ENCODE peak calls at places on chromosome 7, in nine cellular contexts. P, Q, K, A, N, Y, R, B and C are unnamed samples. For H3K4me1, the result is how much of the 10 kb centered on the place peaks cover.

GRCh38 chr7:84190016-84190705 is 4.4 kb downstream of the SEMA3A start:
- DNase-seq in Y (no peak), R (no peak), A (no peak), B (no peak), P (no peak), Q (no peak), K (no peak), N (no peak), C (no peak)

GRCh38 chr7:141563956-141564623 is 12.9 kb downstream of the AGK start:
- DNase-seq in Q (peak), K (no peak), Y (no peak), N (no peak), R (no peak), B (no peak), P (no peak), A (no peak), C (no peak)

GRCh38 chr7:23468721-23469149 is 1.6 kb downstream of the IGF2BP3 start:
- DNase-seq in A (no peak), K (no peak), R (no peak), P (no peak), B (no peak), N (no peak), Q (peak), Y (peak), C (no peak)

GRCh38 chr7:84251183-84251845 is 56.7 kb upstream of the SEMA3A start:
- DNase-seq in N (no peak), Q (no peak), K (no peak), R (no peak), B (no peak), Y (no peak), A (no peak), P (no peak), C (no peak)

GRCh38 chr7:48173983-48174382 is 2.7 kb downstream of the ABCA13 start:
- DNase-seq in N (no peak), B (no peak), K (no peak), Q (no peak), Y (no peak), R (no peak), P (no peak), A (no peak), C (no peak)

GRCh38 chr7:55570939-55571338 is 1.4 kb downstream of the VOPP1 start:
- DNase-seq in Q (no peak), R (no peak), N (no peak), Y (no peak), P (no peak), K (no peak), B (no peak), A (no peak), C (no peak)

GRCh38 chr7:148135106-148135505 is 455.5 kb upstream of the C7orf33 start:
- DNase-seq in A (no peak), K (no peak), Q (no peak), R (no peak), P (no peak), N (no peak), Y (no peak), B (no peak), C (no peak)

GRCh38 chr7:143900230-143900766 is 1.7 kb downstream of the TCAF1 start:
- DNase-seq in K (no peak), Y (peak), A (no peak), R (no peak), N (no peak), Q (peak), P (no peak), B (no peak), C (no peak)

GRCh38 chr7:64768824-64769223 is 25.4 kb upstream of the ZNF138 start:
- DNase-seq in A (no peak), Y (no peak), K (no peak), B (no peak), R (no peak), Q (no peak), P (no peak), N (no peak), C (no peak)

GRCh38 chr7:30552330-30552729 is 42.3 kb upstream of the GARS1 start:
- DNase-seq in P (no peak), R (no peak), Y (no peak), K (no peak), Q (no peak), A (no peak), B (no peak), N (no peak), C (no peak)

GRCh38 chr7:17371656-17372524 is 73.4 kb downstream of the AHR start:
- DNase-seq in B (peak), P (no peak), A (no peak), R (no peak), K (peak), Q (no peak), N (no peak), Y (peak), C (no peak)

GRCh38 chr7:128804472-128804871 is 12.7 kb downstream of the CCDC136 start:
- DNase-seq in A (no peak), Y (no peak), K (no peak), Q (peak), P (no peak), R (no peak), B (no peak), N (no peak), C (no peak)

GRCh38 chr7:11077816-11078215 is 104.1 kb downstream of the PHF14 start:
- DNase-seq in N (no peak), Y (no peak), R (no peak), A (no peak), P (no peak), B (no peak), Q (no peak), K (no peak), C (no peak)

GRCh38 chr7:38187794-38188472 is 9.9 kb downstream of the STARD3NL start:
- DNase-seq in P (no peak), B (no peak), Y (no peak), K (no peak), N (no peak), R (no peak), A (no peak), Q (no peak), C (no peak)

GRCh38 chr7:121286742-121287699 is 41.8 kb upstream of the WNT16 start:
- DNase-seq in N (no peak), B (no peak), P (no peak), R (no peak), Y (no peak), Q (no peak), K (no peak), A (no peak), C (no peak)

GRCh38 chr7:141304291-141304690 is 230.4 kb downstream of the TMEM178B start:
- DNase-seq in Q (no peak), K (no peak), N (no peak), A (no peak), B (no peak), P (no peak), R (no peak), Y (no peak), C (no peak)

GRCh38 chr7:79317728-79318127 is 135.7 kb downstream of the MAGI2 start:
- DNase-seq in K (no peak), A (no peak), R (no peak), B (peak), Q (peak), P (no peak), N (no peak), Y (peak), C (no peak)

GRCh38 chr7:72490301-72490700 is 78.2 kb upstream of the CALN1 start:
- DNase-seq in Y (no peak), A (no peak), P (no peak), B (no peak), R (no peak), Q (no peak), K (no peak), N (no peak), C (no peak)

GRCh38 chr7:127844707-127845331 is 186.4 kb downstream of the LRRC4 start:
- DNase-seq in N (no peak), B (no peak), A (peak), Y (peak), Q (no peak), K (peak), P (peak), R (no peak), C (peak)

GRCh38 chr7:98232276-98232585 is 19.8 kb downstream of the TECPR1 start:
- DNase-seq in N (no peak), Q (no peak), P (no peak), A (no peak), B (no peak), K (no peak), Y (no peak), R (no peak), C (no peak)

GRCh38 chr7:155459867-155460461 is 2.0 kb downstream of the EN2 start:
- DNase-seq in R (no peak), N (no peak), Q (peak), A (no peak), K (no peak), Y (no peak), P (no peak), B (no peak), C (no peak)

GRCh38 chr7:120033114-120033513 is 239.9 kb upstream of the KCND2 start:
- DNase-seq in B (no peak), Y (no peak), R (no peak), N (no peak), K (no peak), P (no peak), A (no peak), Q (no peak), C (no peak)

GRCh38 chr7:107049480-107049879 is 5.0 kb downstream of the PRKAR2B start:
- DNase-seq in K (no peak), A (no peak), P (no peak), R (no peak), B (no peak), N (no peak), Y (no peak), Q (no peak), C (no peak)
- H3K4me1 ChIP-seq in K (under half), A (under half), P (under half), R (under half), B (under half), N (under half), Y (under half), Q (under half), C (under half)

GRCh38 chr7:20784311-20785210 is 2.1 kb downstream of the SP8 start:
- DNase-seq in K (no peak), Y (peak), P (no peak), N (peak), Q (peak), B (no peak), A (no peak), R (no peak), C (no peak)
- H3K4me3 ChIP-seq in K (peak), Y (no peak), P (peak), N (no peak), Q (peak), B (no peak), A (no peak), R (peak), C (peak)

DNA sequence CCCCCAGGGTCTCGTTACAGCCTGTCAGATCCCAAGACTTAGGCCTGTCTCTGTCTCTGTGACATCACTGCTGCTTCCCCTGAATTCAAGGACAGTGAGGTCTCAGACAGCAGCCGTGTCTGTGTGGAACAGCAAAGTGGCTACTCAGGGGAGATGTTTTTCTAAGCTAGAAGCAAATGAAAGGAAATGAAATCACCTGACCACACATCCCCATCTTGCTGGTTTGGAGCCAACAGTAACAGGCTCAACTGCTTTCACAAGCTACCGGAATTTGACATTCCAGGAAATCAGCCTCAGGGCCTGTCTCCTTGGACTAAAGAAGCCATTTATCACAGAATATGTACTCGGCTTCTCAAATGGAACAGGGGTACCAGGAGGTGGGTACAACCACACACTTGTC is 73.0 kb downstream of the SPDYE5 start:
- DNase-seq in Y (peak), K (no peak), B (no peak), Q (no peak), P (peak), R (no peak), N (no peak), A (peak), C (peak)
- H3K27ac ChIP-seq in Y (peak), K (no peak), B (no peak), Q (no peak), P (peak), R (no peak), N (no peak), A (peak), C (peak)

DNA sequence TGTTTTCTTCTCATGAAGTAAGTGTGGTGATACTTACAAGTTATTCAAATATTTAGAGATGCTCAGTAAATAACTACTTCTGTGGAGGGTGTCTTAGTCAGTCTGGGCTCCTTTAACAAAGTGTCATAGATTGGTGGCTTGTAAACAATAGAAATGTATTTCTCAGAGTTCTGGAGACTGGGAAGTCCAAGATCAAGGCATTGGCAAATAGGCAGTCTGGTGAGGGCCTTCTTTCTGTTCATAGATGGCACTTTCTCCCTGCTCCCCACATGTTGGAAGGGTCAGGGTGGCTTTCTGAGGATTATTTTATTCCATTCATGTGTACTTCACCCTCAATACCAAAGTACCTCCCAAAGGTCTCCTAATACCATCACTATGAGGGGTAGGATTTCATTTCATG is 18.4 kb downstream of the RPA3 start:
- DNase-seq in B (no peak), Q (no peak), R (no peak), Y (no peak), K (no peak), N (no peak), P (no peak), A (no peak), C (no peak)
- H3K4me1 ChIP-seq in B (under half), Q (under half), R (under half), Y (under half), K (under half), N (under half), P (under half), A (under half), C (under half)

GRCh38 chr7:42492895-42493294 is 255.9 kb upstream of the GLI3 start:
- DNase-seq in K (no peak), A (no peak), N (no peak), P (no peak), R (no peak), Y (no peak), B (no peak), Q (no peak), C (no peak)
- H3K4me3 ChIP-seq in K (no peak), A (no peak), N (no peak), P (no peak), R (peak), Y (no peak), B (no peak), Q (peak), C (peak)

GRCh38 chr7:2970907-2971306 is 72.8 kb downstream of the CARD11 start:
- DNase-seq in K (no peak), P (no peak), N (no peak), Y (no peak), R (no peak), B (no peak), A (no peak), Q (peak), C (no peak)
- H3K27ac ChIP-seq in K (no peak), P (no peak), N (no peak), Y (no peak), R (no peak), B (no peak), A (no peak), Q (no peak), C (no peak)

GRCh38 chr7:100394077-100394476 is 20.8 kb downstream of the PILRA start:
- DNase-seq in R (no peak), N (no peak), K (no peak), A (no peak), Y (no peak), P (no peak), Q (no peak), B (no peak), C (no peak)
- H3K4me1 ChIP-seq in R (under half), N (under half), K (under half), A (under half), Y (under half), P (under half), Q (under half), B (under half), C (under half)

DNA sequence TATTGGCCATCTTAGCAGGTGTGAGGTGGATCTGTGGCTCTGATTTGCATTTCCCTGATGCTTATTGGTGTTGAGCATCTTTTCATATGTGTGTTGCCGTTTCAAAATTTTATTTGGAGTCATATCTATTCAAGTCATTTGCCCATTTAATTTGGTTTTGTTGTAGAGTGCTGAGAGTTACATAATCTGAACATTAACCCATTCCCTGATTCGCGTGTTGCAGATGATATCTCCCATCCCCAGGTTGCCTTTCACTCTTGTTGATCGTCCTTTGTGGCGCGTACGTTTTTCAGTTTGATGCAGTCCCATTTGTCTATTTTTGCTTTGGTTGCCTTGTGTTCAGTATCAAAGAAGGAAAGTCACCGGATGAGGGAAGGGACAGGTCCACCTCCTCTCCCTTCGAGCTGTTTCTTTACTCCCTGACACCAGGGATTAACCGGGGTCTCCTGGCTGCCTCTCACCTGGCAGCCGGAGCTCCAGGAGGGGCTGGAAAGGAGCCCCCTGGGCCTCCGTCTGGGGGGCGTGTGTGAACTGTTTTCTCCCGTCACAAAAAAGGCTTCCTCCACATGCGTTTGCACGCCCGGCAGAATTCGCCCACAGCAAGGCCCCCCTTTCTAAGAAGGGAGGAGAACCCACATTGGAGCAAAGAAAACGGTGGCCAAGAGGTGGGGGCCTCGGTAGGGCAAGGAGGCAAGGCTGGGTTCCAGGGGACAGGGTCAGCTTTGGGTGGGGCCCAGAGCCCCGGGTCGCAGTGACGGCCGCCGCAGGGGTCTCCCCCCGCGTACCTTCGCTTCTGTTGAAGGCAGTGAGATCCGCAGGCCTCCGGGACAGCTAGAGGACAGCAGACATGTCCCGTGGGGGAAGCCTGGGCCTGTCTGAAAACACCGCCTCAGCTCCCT is 8.3 kb downstream of the MNX1 start:
- DNase-seq in Y (no peak), P (no peak), R (no peak), B (no peak), N (no peak), Q (peak), K (peak), A (no peak), C (peak)
- H3K4me3 ChIP-seq in Y (no peak), P (no peak), R (no peak), B (no peak), N (no peak), Q (peak), K (no peak), A (no peak), C (no peak)

GRCh38 chr7:43872401-43873165 is 3.3 kb upstream of the MRPS24 start:
- DNase-seq in N (no peak), A (peak), P (peak), Q (peak), Y (peak), B (no peak), K (peak), R (peak), C (peak)
- H3K27ac ChIP-seq in N (no peak), A (no peak), P (peak), Q (no peak), Y (peak), B (no peak), K (peak), R (peak), C (no peak)

GRCh38 chr7:70520604-70521003 is 611.3 kb upstream of the GALNT17 start:
- DNase-seq in R (no peak), K (no peak), P (no peak), N (no peak), B (no peak), A (no peak), Q (no peak), Y (no peak), C (no peak)
- H3K4me1 ChIP-seq in R (under half), K (under half), P (under half), N (under half), B (under half), A (under half), Q (under half), Y (under half), C (under half)